ENCODE peak calls at places on chromosomes 5 and 9, in ten cellular contexts. D is T-helper 2 cell; M is A549; I is upper lobe of right lung; Y is stimulated activated CD4-positive, alpha-beta T cell treated with anti-CD3 and anti-CD28 coated beads, Interleukin-2, amount 100 ng/mL, for 48 hours; E is activated CD4-positive, alpha-beta T cell treated with anti-CD3 and anti-CD28 coated beads, Interleukin-2, amount 10 ng/mL, durations not matched to agents 7 days and 5 days; N is GM19239; A is amniotic stem cell; P is T-cell; Z is EL. U is an unnamed sample.

GRCh38 chr5:154840435-154841272 is 9.7 kb downstream of the FAXDC2 start:
- DNase-seq in M (no peak), A (no peak), N (no peak), E (no peak), I (no peak), P (no peak), Y (no peak), Z (no peak), D (no peak), U (no peak)

GRCh38 chr9:74824654-74825053 is 63.1 kb downstream of the TRPM6 start:
- DNase-seq in A (no peak), P (no peak), M (no peak), N (no peak), I (no peak), E (no peak), Z (peak), Y (no peak), D (no peak), U (no peak)

GRCh38 chr9:126516936-126517750 is 96.6 kb upstream of the LMX1B start:
- DNase-seq in P (peak), Z (peak), A (peak), Y (peak), I (peak), D (no peak), N (no peak), E (peak), M (peak), U (peak)

GRCh38 chr9:504921-505821 is 290.5 kb downstream of the DOCK8 start:
- DNase-seq in I (peak), Z (no peak), N (no peak), A (no peak), Y (peak), M (peak), P (no peak), E (peak), D (no peak), U (peak)

GRCh38 chr5:68459093-68459492 is 243.5 kb downstream of the PIK3R1 start:
- DNase-seq in D (no peak), A (no peak), N (no peak), Z (no peak), M (no peak), E (no peak), Y (no peak), P (no peak), I (no peak), U (no peak)

GRCh38 chr9:14533867-14534650 is 159.2 kb downstream of the ZDHHC21 start:
- DNase-seq in N (no peak), Y (no peak), E (no peak), D (no peak), A (no peak), P (no peak), M (no peak), I (no peak), Z (no peak), U (no peak)

GRCh38 chr9:72937545-72937944 is 15.3 kb downstream of the ALDH1A1 start:
- DNase-seq in Y (no peak), P (no peak), I (no peak), Z (no peak), N (no peak), A (no peak), E (no peak), D (no peak), M (no peak), U (no peak)

GRCh38 chr9:110148384-110148783 is 59.6 kb downstream of the C9orf152 start:
- DNase-seq in D (no peak), A (no peak), E (peak), P (no peak), I (no peak), Z (no peak), M (no peak), N (peak), Y (peak), U (no peak)